ENCODE peak calls at places on chromosomes 11 and 22, in six cellular contexts. N is gastrocnemius medialis, B is A549, M is fibroblast of lung, Q is adrenal gland, S is colonic mucosa. G is an unnamed sample.

GRCh38 chr22:46542011-46542985 is 4.9 kb upstream of the CELSR1 start:
- DNase-seq in Q (peak; percentile 75), M (peak; percentile 53), N (peak; percentile 39), S (peak; percentile 78), B (peak; percentile 72), G (peak; percentile 70)

GRCh38 chr11:129280027-129280811 is 88.1 kb upstream of the ARHGAP32 start:
- DNase-seq in S (no peak), M (peak; percentile 70), N (no peak), Q (peak; percentile 22), B (no peak), G (peak; percentile 29)

GRCh38 chr11:111526501-111526900 is 11.9 kb downstream of the HOATZ start:
- DNase-seq in Q (no peak), N (no peak), B (peak; percentile 49), M (peak; percentile 89), S (no peak), G (peak; percentile 60)

GRCh38 chr11:83881428-83881827 is 595.3 kb upstream of the CCDC90B start:
- DNase-seq in Q (no peak), M (no peak), B (peak; percentile 11), N (no peak), S (no peak), G (no peak)

GRCh38 chr22:36026741-36027140 is 1.9 kb downstream of the RBFOX2 start:
- DNase-seq in B (no peak), Q (no peak), S (no peak), N (no peak), M (peak; percentile 48), G (peak; percentile 57)

GRCh38 chr11:123407124-123407995 is 22.7 kb upstream of the GRAMD1B start:
- DNase-seq in B (peak; percentile 82), S (peak; percentile 81), M (peak; percentile 55), Q (peak; percentile 82), N (peak; percentile 60), G (peak; percentile 87)

GRCh38 chr22:50739279-50739691 is 1.3 kb downstream of the ACR start:
- DNase-seq in Q (peak; percentile 5), M (no peak), S (no peak), B (no peak), N (peak; percentile 7), G (no peak)

GRCh38 chr22:20589614-20590476 is 82.4 kb downstream of the MED15 start:
- DNase-seq in M (no peak), N (no peak), Q (no peak), B (no peak), S (no peak), G (no peak)

GRCh38 chr11:134760307-134760706 is 348.3 kb upstream of the B3GAT1 start:
- DNase-seq in N (no peak), Q (no peak), B (no peak), M (no peak), S (no peak), G (no peak)

GRCh38 chr22:31857247-31857646 is 87.1 kb upstream of the YWHAH start:
- DNase-seq in M (no peak), N (no peak), Q (no peak), B (no peak), S (peak; percentile 37), G (no peak)

GRCh38 chr11:116312560-116313340 is 460.0 kb downstream of the BUD13 start:
- DNase-seq in M (peak; percentile 63), B (peak; percentile 4), N (peak; percentile 43), Q (peak; percentile 94), S (peak; percentile 72), G (peak; percentile 34)

GRCh38 chr11:43269229-43269928 is 42.4 kb upstream of the API5 start:
- DNase-seq in N (no peak), B (no peak), Q (peak; percentile 17), S (no peak), M (no peak), G (no peak)

GRCh38 chr11:7906481-7906880 is 24.6 kb downstream of the OR10A6 start:
- DNase-seq in B (no peak), M (no peak), Q (no peak), S (no peak), N (no peak), G (no peak)

GRCh38 chr11:359181-359714 is 10.1 kb upstream of the B4GALNT4 start:
- DNase-seq in B (no peak), S (no peak), Q (no peak), M (no peak), N (no peak), G (no peak)

GRCh38 chr22:30224161-30224857 is 22.2 kb downstream of the LIF start:
- DNase-seq in Q (no peak), S (no peak), N (no peak), B (peak; percentile 94), M (peak; percentile 72), G (no peak)

GRCh38 chr11:80435345-80435744 is 994.5 kb upstream of the TENM4 start:
- DNase-seq in M (no peak), N (no peak), S (no peak), Q (no peak), B (no peak), G (no peak)

GRCh38 chr11:5004429-5005274 is 10.0 kb downstream of the OR51L1 start:
- DNase-seq in Q (peak; percentile 66), S (peak; percentile 49), M (peak; percentile 41), B (peak; percentile 62), N (no peak), G (peak; percentile 72)

GRCh38 chr11:95832763-95833162 is 42.5 kb downstream of the CEP57 start:
- DNase-seq in B (no peak), N (no peak), Q (no peak), S (no peak), M (peak; percentile 88), G (peak; percentile 29)

GRCh38 chr11:15893080-15893492 is 463.3 kb downstream of the SOX6 start:
- DNase-seq in M (peak; percentile 93), N (no peak), S (peak; percentile 30), B (no peak), Q (no peak), G (peak; percentile 48)

GRCh38 chr11:35927730-35928129 is 16.1 kb upstream of the LDLRAD3 start:
- DNase-seq in M (peak; percentile 63), N (peak; percentile 95), B (peak; percentile 80), S (peak; percentile 21), Q (peak; percentile 54), G (peak; percentile 81)

GRCh38 chr11:34783816-34784317 is 132.3 kb downstream of the APIP start:
- DNase-seq in M (no peak), S (no peak), N (no peak), B (peak; percentile 39), Q (no peak), G (no peak)

GRCh38 chr22:46317646-46318045 is 17.9 kb upstream of the TRMU start:
- DNase-seq in N (no peak), Q (no peak), S (no peak), M (no peak), B (no peak), G (no peak)

GRCh38 chr22:50482107-50483074 is 1.0 kb downstream of the ADM2 start:
- DNase-seq in M (no peak), N (no peak), Q (no peak), S (no peak), B (no peak), G (no peak)

GRCh38 chr22:44642096-44642644 is 59.8 kb upstream of the PRR5 start:
- DNase-seq in M (no peak), S (no peak), Q (no peak), B (no peak), N (no peak), G (no peak)

GRCh38 chr22:44634426-44635321 is 67.3 kb upstream of the PRR5 start:
- DNase-seq in B (no peak), N (no peak), Q (no peak), M (no peak), S (no peak), G (no peak)

GRCh38 chr22:44640618-44641155 is 61.3 kb upstream of the PRR5 start:
- DNase-seq in S (no peak), B (no peak), N (no peak), Q (no peak), M (no peak), G (no peak)

GRCh38 chr22:44639891-44640617 is 62.0 kb upstream of the PRR5 start:
- DNase-seq in N (no peak), B (no peak), Q (peak; percentile 44), S (no peak), M (no peak), G (no peak)

GRCh38 chr22:44638966-44639739 is 62.9 kb upstream of the PRR5 start:
- DNase-seq in M (no peak), S (no peak), Q (peak; percentile 27), N (no peak), B (no peak), G (peak; percentile 16)
- H3K4me3 ChIP-seq in M (no peak overlapping the region), S (no peak overlapping the region), Q (no peak overlapping the region), N (no peak overlapping the region), B (no peak overlapping the region), G (no peak overlapping the region)

DNA sequence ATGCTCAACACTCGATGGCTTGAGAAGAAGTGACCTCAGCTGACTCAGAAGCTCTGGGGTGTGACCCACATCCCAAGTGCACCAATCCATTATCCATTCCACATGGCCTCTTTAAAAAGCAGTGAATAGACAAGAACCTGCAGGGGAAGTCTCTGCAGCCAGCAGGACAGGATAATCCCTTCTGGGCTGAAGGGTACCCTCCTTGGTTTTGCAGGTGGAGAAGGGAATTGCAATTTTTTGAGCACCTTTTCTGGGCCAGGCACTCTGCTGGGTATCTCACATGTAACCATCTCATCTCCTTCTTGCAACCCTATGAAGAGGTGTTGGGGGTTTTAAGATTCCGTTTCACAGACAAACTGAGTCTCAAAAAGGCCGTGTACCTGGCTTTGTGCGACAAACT is 76.6 kb downstream of the MYO18B start:
- DNase-seq in S (no peak), M (no peak), N (no peak), Q (no peak), B (no peak), G (no peak)
- TF ChIP-seq CTCF in S (no peak), M (no peak), N (no peak), Q (no peak), B (no peak), G (no peak)

DNA sequence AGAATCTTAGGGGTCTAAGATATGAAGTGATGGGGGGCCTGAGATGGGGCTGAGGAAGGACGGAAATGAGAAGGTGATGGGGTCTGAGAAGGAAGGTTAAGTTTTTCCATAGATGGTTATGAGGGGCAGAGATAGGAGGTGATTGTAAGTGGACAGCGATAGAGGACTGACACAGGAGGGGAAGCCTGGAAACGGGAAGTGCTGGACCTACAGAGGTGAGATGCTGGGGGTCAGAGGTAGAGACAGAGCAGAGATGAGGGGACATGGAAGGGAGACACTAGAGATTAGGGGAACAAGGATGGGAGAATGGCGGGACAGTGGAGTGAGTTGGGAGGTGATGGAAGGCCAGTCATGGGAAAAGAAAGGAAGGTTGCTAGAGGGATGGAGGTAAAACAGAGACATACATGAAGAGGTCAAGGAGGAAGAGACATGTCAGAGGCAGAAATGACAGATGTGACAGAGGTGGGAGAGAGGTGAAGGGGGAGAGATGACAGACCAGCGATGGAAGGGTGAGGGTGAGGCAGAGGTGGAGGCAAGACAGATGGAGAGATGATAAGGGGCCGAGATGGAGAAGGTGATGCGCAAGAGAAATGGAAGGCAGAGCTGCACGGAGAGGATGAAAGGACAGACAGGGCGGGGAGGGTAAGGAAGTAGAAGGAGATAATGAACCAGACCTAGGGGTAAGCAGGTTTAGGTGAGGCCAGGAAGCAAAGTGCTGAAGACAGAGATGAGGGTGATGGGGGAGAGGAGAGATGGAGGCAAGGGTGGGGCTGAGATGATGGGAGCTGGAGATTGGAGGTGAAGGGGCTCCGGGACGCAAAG is 50.8 kb downstream of the SLC22A12 start:
- DNase-seq in Q (no peak), M (no peak), B (no peak), N (no peak), S (no peak), G (no peak)
- H3K4me3 ChIP-seq in Q (peak overlapping the region; percentile 48), M (no peak overlapping the region), B (no peak overlapping the region), N (no peak overlapping the region), S (no peak overlapping the region), G (no peak overlapping the region)

DNA sequence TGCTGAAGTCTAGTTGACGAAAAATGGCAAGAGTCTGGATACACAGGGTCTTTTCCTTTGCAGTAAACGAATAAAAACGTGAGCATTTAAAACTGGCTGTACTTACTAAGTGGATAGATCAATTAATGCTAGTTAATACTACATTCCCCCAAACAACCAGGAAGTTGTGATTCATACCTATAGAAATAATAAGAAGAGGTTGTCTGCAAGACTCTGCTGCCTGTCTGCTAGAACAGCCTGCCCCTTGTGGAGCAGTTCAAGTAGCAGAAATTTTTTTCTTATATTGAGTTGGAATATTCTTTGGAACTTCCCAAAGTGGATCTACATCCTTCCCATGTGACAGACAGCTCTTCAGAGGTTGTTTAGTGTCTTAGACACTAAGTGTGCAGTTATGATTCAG is 86.8 kb downstream of the TEAD1 start:
- DNase-seq in B (peak; percentile 50), M (peak; percentile 47), Q (no peak), S (no peak), N (no peak), G (peak; percentile 62)
- TF ChIP-seq CTCF in B (peak; percentile 36), M (peak; percentile 59), Q (no peak), S (no peak), N (no peak), G (peak; percentile 65)